ENCODE peak calls at places on chromosomes 12 and 14, in ten cellular contexts. O is CD4-positive, CD25-positive, alpha-beta regulatory T cell; F is effector memory CD4-positive, alpha-beta T cell; H is right lobe of liver; G is right cardiac atrium; B is neuronal stem cell; Y is sigmoid colon; M is adrenal gland; W is stomach; K is lower lobe of right lung. J is an unnamed sample. For H3K4me1, the result is how much of the 10 kb centered on the place peaks cover.

GRCh38 chr12:132363661-132364347 is 34.4 kb upstream of the GALNT9 start:
- DNase-seq in O (no peak), F (no peak), H (no peak), G (no peak), B (no peak), Y (peak), M (no peak), W (no peak), K (peak), J (peak)

GRCh38 chr12:102910137-102910536 is 6.9 kb downstream of the PAH start:
- DNase-seq in O (no peak), F (no peak), H (no peak), G (no peak), B (no peak), Y (no peak), M (no peak), W (no peak), K (no peak), J (no peak)

GRCh38 chr14:25009891-25010290 is 40.1 kb downstream of the STXBP6 start:
- DNase-seq in O (no peak), F (no peak), H (no peak), G (no peak), B (no peak), Y (no peak), M (no peak), W (no peak), K (no peak), J (no peak)

GRCh38 chr14:50035214-50035613 is 81.2 kb downstream of the VCPKMT start:
- DNase-seq in O (no peak), F (no peak), H (no peak), G (no peak), B (no peak), Y (no peak), M (no peak), W (no peak), K (no peak), J (no peak)

GRCh38 chr12:70556179-70556869 is 80.9 kb downstream of the PTPRB start:
- DNase-seq in O (no peak), F (no peak), H (no peak), G (no peak), B (no peak), Y (no peak), M (no peak), W (no peak), K (no peak), J (no peak)

GRCh38 chr12:55818140-55818728 is 393 bp downstream of the ORMDL2 start:
- DNase-seq in O (no peak), F (no peak), H (no peak), G (no peak), B (no peak), Y (peak), M (no peak), W (no peak), K (no peak), J (peak)

GRCh38 chr12:32052300-32052691 is 54.4 kb upstream of the BICD1 start:
- DNase-seq in O (no peak), F (no peak), H (no peak), G (no peak), B (no peak), Y (no peak), M (no peak), W (no peak), K (no peak), J (no peak)

GRCh38 chr12:40446385-40446784 is 221.6 kb downstream of the LRRK2 start:
- DNase-seq in O (no peak), F (no peak), H (no peak), G (no peak), B (no peak), Y (no peak), M (no peak), W (no peak), K (no peak), J (no peak)

GRCh38 chr14:34275038-34275437 is 187.0 kb downstream of the SPTSSA start:
- DNase-seq in O (no peak), F (no peak), H (no peak), G (no peak), B (no peak), Y (no peak), M (no peak), W (no peak), K (no peak), J (no peak)

GRCh38 chr12:101969-102878 is 35.7 kb downstream of the IQSEC3 start:
- DNase-seq in O (no peak), F (no peak), H (no peak), G (no peak), B (peak), Y (peak), M (no peak), W (no peak), K (no peak), J (no peak)

GRCh38 chr14:35480119-35480769 is 53.7 kb upstream of the INSM2 start:
- DNase-seq in O (no peak), F (no peak), H (no peak), G (no peak), B (no peak), Y (no peak), M (no peak), W (no peak), K (no peak), J (no peak)

GRCh38 chr12:119334459-119335170 is at the start of gene CCDC60:
- DNase-seq in O (no peak), F (no peak), H (peak), G (peak), B (peak), Y (no peak), M (no peak), W (peak), K (peak), J (no peak)

GRCh38 chr12:65925626-65926025 is 101.3 kb downstream of the HMGA2 start:
- DNase-seq in O (no peak), F (no peak), H (peak), G (no peak), B (no peak), Y (no peak), M (no peak), W (no peak), K (no peak), J (peak)

GRCh38 chr14:105364100-105364708 is 34.1 kb upstream of the TEX22 start:
- DNase-seq in O (peak), F (peak), H (no peak), G (peak), B (no peak), Y (no peak), M (no peak), W (peak), K (peak), J (peak)

GRCh38 chr12:1642513-1642912 is 13.5 kb downstream of the WNT5B start:
- DNase-seq in O (no peak), F (no peak), H (no peak), G (no peak), B (no peak), Y (no peak), M (no peak), W (no peak), K (no peak), J (no peak)

GRCh38 chr12:39619660-39620433 is at the start of gene ABCD2:
- DNase-seq in O (peak), F (peak), H (peak), G (peak), B (peak), Y (peak), M (peak), W (peak), K (peak), J (peak)

GRCh38 chr12:54340845-54341244 is 15.9 kb downstream of the COPZ1 start:
- DNase-seq in O (no peak), F (no peak), H (no peak), G (no peak), B (no peak), Y (no peak), M (no peak), W (no peak), K (no peak), J (no peak)

GRCh38 chr12:18583655-18584054 is 154.2 kb downstream of the PLCZ1 start:
- DNase-seq in O (no peak), F (no peak), H (no peak), G (no peak), B (no peak), Y (no peak), M (no peak), W (no peak), K (no peak), J (no peak)

GRCh38 chr12:132873724-132874123 is 13.7 kb downstream of the CHFR start:
- DNase-seq in O (no peak), F (no peak), H (no peak), G (no peak), B (no peak), Y (no peak), M (no peak), W (no peak), K (no peak), J (no peak)

GRCh38 chr12:108103517-108103916 is 25.6 kb upstream of the WSCD2 start:
- DNase-seq in O (no peak), F (no peak), H (no peak), G (no peak), B (no peak), Y (no peak), M (no peak), W (no peak), K (no peak), J (no peak)

GRCh38 chr14:38931969-38932652 is 170.9 kb downstream of the SEC23A start:
- DNase-seq in O (no peak), F (no peak), H (no peak), G (no peak), B (no peak), Y (no peak), M (no peak), W (no peak), K (no peak), J (no peak)

GRCh38 chr14:100769035-100769939 is 42.6 kb downstream of the DLK1 start:
- DNase-seq in O (no peak), F (no peak), H (peak), G (no peak), B (no peak), Y (peak), M (no peak), W (no peak), K (no peak), J (no peak)

GRCh38 chr12:42570076-42570475 is 19.5 kb downstream of the PRICKLE1 start:
- DNase-seq in O (no peak), F (no peak), H (no peak), G (no peak), B (no peak), Y (no peak), M (no peak), W (no peak), K (no peak), J (no peak)

GRCh38 chr12:42575717-42576116 is 13.8 kb downstream of the PRICKLE1 start:
- DNase-seq in O (no peak), F (no peak), H (no peak), G (no peak), B (no peak), Y (no peak), M (no peak), W (no peak), K (no peak), J (no peak)

GRCh38 chr12:42571327-42572009 is 18.1 kb downstream of the PRICKLE1 start:
- DNase-seq in O (no peak), F (no peak), H (no peak), G (no peak), B (no peak), Y (no peak), M (no peak), W (no peak), K (no peak), J (no peak)

GRCh38 chr12:42568952-42569916 is 20.3 kb downstream of the PRICKLE1 start:
- DNase-seq in O (no peak), F (no peak), H (no peak), G (no peak), B (peak), Y (no peak), M (no peak), W (no peak), K (no peak), J (no peak)

DNA sequence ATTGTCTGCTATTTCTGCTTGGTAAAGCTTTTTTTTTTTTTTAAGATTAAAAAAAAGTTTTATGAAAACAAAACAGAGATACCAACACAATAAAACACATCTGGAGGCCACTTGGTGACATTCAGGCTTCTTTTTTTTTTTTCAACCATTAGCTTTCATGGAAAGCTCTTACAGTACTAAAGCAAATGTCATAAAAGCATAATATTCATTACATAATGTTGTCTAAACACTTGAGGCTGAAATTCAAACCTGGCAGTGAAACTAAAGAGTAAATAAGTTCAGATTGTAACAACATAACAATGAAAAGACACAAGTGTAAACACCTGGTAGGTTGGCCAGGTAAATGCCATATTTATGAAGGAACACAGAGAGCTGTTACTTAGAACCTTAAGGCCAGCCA is 14.7 kb downstream of the PRICKLE1 start:
- DNase-seq in O (no peak), F (no peak), H (no peak), G (no peak), B (no peak), Y (no peak), M (no peak), W (no peak), K (no peak), J (no peak)
- H3K4me1 ChIP-seq in O (under half), F (under half), H (under half), G (under half), B (under half), Y (under half), M (under half), W (under half), K (under half), J (under half)

DNA sequence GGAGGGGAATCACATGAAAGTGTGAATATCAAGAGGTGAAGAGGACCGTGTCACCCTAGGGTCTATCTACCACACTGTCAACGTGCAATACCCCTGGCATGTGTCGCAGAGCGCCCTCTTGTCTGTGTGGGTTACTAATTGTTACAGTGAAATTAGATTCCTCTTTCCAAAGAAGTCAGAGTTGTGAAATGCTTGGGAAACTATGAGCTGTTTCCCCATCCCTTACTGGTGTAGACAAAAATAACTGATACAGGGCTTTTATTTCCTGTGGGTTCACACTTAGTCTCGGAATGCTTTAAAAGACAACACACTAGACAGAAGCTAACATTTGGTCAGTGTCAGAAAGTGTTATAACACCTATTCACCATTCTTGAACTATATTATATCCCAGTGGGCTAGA is 597.3 kb downstream of the NRXN3 start:
- DNase-seq in O (no peak), F (no peak), H (no peak), G (no peak), B (no peak), Y (no peak), M (no peak), W (no peak), K (no peak), J (no peak)
- H3K4me3 ChIP-seq in O (no peak), F (no peak), H (no peak), G (no peak), B (no peak), Y (no peak), M (no peak), W (no peak), K (no peak), J (no peak)

GRCh38 chr14:65141523-65141922 is 39.2 kb upstream of the MAX start:
- DNase-seq in O (no peak), F (no peak), H (no peak), G (no peak), B (no peak), Y (no peak), M (no peak), W (no peak), K (no peak), J (no peak)

GRCh38 chr14:65149116-65149515 is 46.8 kb upstream of the MAX start:
- DNase-seq in O (no peak), F (no peak), H (no peak), G (no peak), B (no peak), Y (no peak), M (no peak), W (no peak), K (no peak), J (no peak)

GRCh38 chr14:65142429-65142828 is 40.1 kb upstream of the MAX start:
- DNase-seq in O (no peak), F (no peak), H (no peak), G (no peak), B (no peak), Y (no peak), M (no peak), W (no peak), K (no peak), J (no peak)

GRCh38 chr14:65144170-65144569 is 41.9 kb upstream of the MAX start:
- DNase-seq in O (no peak), F (no peak), H (no peak), G (no peak), B (no peak), Y (no peak), M (no peak), W (no peak), K (no peak), J (no peak)
- H3K4me1 ChIP-seq in O (under half), F (under half), H (under half), G (under half), B (under half), Y (under half), M (under half), W (under half), K (under half), J (under half)

DNA sequence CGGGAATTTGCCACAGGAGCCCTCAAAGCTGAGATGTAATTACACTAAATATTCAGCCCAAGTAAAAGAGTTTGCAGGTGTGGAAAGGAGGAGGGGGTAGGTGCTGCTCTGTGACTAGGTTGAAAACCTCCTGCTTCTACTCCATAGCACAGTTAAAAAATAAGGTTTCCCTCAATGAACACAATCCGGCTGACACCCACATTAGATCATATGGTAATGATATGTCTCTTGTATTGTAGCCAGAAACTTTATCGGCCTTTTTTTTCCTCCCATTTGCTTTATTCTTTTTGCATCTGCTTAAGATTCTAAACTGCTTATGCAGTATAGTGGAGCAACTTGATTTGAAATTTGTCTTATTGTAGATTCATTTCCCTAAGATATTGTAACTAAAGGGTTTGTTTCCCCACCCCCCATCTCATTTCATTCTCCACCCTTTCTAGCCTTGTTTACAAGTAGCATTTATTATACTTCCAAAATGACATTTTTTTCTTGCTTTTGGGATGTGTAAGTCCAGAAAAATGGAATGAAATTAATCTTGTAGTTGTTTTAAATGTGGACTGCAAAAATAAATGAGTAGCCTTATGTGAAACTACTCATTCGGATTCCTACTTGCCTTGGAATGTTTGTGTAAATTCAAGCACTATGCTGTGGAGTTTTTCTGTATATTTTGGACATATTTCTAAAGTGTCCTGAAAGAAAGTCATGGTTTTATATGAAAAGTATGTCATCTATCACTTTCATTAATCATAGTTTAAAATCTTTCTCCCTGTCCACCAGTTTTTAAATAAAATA is at the start of gene DCN:
- DNase-seq in O (no peak), F (no peak), H (no peak), G (no peak), B (no peak), Y (no peak), M (no peak), W (no peak), K (no peak), J (no peak)
- H3K4me3 ChIP-seq in O (no peak), F (no peak), H (peak), G (peak), B (no peak), Y (peak), M (no peak), W (peak), K (peak), J (no peak)

DNA sequence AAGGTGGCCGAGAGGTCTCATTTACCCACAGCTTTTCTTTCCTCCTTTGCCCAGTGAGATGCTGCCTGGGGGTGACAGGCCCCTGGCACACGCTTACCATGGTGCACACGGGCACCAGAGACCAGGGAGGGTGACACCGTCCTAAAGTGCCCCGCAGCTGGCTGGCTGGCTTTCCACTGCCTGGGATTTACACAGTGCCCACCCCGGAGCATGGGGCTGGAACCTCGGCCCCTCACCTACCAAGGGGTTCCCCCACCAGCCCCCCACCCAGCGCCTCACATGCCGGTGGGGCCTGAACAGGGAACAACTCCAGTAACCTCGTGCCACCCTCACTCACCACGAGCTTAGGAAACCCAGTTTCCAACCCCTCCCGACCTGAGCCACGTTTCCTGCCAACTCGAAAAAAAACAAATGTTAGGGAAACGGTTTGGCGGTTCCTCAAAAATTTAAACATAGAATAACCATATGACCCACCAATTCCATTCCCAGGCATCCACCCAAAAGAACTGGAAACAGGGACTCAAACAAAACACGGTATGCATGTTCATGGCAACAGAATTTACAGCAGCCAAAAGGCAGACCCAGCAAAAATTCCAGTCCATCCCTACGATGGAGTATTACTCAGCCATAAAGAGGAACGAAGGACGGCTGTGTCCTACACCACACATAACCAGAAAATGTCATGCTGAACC is 69.1 kb downstream of the NCOR2 start:
- DNase-seq in O (no peak), F (no peak), H (no peak), G (peak), B (no peak), Y (no peak), M (no peak), W (no peak), K (no peak), J (no peak)
- H3K4me1 ChIP-seq in O (under half), F (under half), H (under half), G (under half), B (under half), Y (half or more), M (under half), W (under half), K (half or more), J (under half)

GRCh38 chr14:65210827-65211192 is 108.5 kb upstream of the MAX start:
- DNase-seq in O (no peak), F (no peak), H (no peak), G (no peak), B (no peak), Y (no peak), M (no peak), W (no peak), K (no peak), J (no peak)
- H3K4me3 ChIP-seq in O (no peak), F (no peak), H (no peak), G (no peak), B (no peak), Y (no peak), M (no peak), W (no peak), K (no peak), J (no peak)

GRCh38 chr12:110304061-110304551 is 23.1 kb downstream of the ATP2A2 start:
- DNase-seq in O (no peak), F (no peak), H (no peak), G (no peak), B (no peak), Y (no peak), M (no peak), W (no peak), K (no peak), J (no peak)

DNA sequence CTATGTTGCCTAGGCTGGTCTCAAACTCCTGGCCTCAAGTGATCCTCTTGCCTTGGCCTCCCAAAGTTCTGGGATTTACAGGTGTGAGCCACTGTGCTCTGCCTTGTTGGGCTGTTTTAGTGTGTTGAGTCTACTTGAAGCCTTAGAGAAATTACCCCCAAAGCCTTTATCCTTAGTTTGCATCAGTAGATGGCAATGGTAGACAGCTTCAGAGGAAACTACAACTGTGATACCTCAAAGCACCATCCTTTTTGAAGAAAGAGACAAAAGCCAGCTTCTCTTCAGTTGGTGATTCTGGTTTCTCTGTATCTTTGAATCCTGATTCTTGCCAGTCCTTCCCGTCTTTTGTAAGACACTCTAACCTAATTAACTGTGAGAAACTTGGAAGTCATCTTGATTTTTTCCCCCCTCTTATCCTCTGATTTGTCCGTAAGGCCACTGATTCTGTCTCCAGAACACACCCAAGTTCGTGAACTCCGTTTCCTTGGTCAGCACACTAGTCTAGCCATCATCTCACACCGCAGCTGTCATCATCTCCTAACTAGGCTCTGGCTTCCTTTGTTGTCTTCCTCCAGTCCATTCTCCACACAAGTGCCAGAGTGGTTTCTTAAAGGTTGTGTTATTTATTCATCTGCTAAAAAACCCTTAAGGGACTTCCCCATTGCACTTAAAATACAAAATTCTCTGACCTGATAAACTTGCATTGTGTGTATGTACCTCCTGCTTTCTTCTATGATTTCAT is 20.2 kb downstream of the ATP2A2 start:
- DNase-seq in O (no peak), F (no peak), H (no peak), G (no peak), B (no peak), Y (no peak), M (no peak), W (no peak), K (no peak), J (no peak)
- H3K4me1 ChIP-seq in O (under half), F (under half), H (under half), G (under half), B (under half), Y (under half), M (under half), W (under half), K (under half), J (under half)

J was measured in aorta.